ENCODE peak calls at places on chromosomes 12 and 14, in seven cellular contexts. W, L, N, I, K, F and C are unnamed samples.

GRCh38 chr14:99273724-99274345 is 1.8 kb upstream of the BCL11B start:
- DNase-seq in W (no peak), L (no peak), N (no peak), I (no peak), K (no peak), F (no peak), C (peak; percentile 45)

GRCh38 chr14:99389171-99389826 is 91.4 kb downstream of the SETD3 start:
- DNase-seq in W (peak; percentile 67), L (peak; percentile 24), N (peak; percentile 31), I (peak; percentile 41), K (peak; percentile 67), F (peak; percentile 38), C (peak; percentile 50)

GRCh38 chr12:132367401-132367851 is 38.0 kb upstream of the GALNT9 start:
- DNase-seq in W (no peak), L (no peak), N (no peak), I (no peak), K (no peak), F (no peak), C (no peak)

GRCh38 chr12:31482816-31483215 is 108.1 kb downstream of the DENND5B start:
- DNase-seq in W (no peak), L (peak; percentile 2), N (peak; percentile 33), I (no peak), K (no peak), F (peak; percentile 48), C (peak; percentile 27)

GRCh38 chr12:85367886-85368385 is 87.9 kb downstream of the ALX1 start:
- DNase-seq in W (no peak), L (no peak), N (no peak), I (no peak), K (no peak), F (no peak), C (no peak)

GRCh38 chr12:57767876-57768275 is 998 bp upstream of the CYP27B1 start:
- DNase-seq in W (no peak), L (no peak), N (no peak), I (no peak), K (no peak), F (no peak), C (no peak)

GRCh38 chr14:33393155-33393894 is 454.6 kb downstream of the NPAS3 start:
- DNase-seq in W (no peak), L (no peak), N (no peak), I (no peak), K (no peak), F (no peak), C (no peak)

GRCh38 chr14:21346532-21347135 is 37.2 kb downstream of the SUPT16H start:
- DNase-seq in W (no peak), L (peak; percentile 45), N (no peak), I (no peak), K (no peak), F (peak; percentile 5), C (no peak)

DNA sequence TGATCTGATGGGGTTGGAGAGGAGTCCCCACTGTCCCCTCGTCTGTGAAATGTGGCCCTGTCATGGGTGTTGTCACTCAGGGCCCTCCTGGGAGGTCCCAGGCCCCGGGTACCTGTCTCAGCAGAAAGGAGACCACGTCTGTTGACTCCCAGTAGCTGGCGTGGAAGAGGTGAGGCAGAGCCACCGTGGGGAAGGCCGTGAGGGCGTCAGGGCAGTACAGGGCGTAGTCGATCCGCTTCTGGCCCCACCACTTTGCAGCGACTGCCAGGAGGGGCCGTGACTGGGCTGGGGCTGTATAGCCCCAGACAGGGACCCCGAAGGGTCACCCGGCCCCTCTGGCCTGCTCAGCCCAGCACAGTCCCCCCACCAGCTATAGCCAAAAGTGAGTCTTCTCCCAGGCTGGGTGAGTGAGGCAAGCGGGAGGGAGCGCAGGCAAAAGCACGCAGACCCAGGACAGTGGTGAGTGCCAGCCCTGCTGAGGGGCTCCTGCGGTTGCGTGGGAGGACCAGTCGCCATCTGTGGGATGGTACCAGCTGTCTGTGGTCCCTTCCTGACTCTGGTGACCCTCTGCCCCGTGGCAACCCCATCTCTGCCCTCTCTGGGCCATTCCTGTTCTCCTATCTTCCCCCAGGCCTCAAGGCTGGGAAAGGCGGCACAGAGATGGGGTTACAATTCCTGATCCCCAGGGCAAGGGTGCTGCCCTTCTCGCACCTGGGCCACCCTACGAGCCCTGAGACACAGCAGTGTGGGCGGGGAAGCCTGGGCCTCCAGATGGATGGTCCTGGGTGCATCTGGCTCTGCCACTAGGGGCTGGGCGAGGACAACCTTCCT is 8.3 kb downstream of the ARL6IP4 start:
- DNase-seq in W (no peak), L (no peak), N (no peak), I (no peak), K (peak; percentile 30), F (no peak), C (no peak)
- TF ChIP-seq CTCF in W (no peak), L (no peak), N (no peak), I (no peak), K (no peak), F (no peak), C (no peak)

GRCh38 chr12:80946591-80946990 is 8.9 kb upstream of the LIN7A start:
- DNase-seq in W (no peak), L (peak; percentile 22), N (peak; percentile 5), I (no peak), K (no peak), F (peak; percentile 37), C (peak; percentile 4)
- TF ChIP-seq CTCF in W (peak; percentile 34), L (peak; percentile 57), N (no peak), I (no peak), K (no peak), F (peak; percentile 30), C (no peak)

DNA sequence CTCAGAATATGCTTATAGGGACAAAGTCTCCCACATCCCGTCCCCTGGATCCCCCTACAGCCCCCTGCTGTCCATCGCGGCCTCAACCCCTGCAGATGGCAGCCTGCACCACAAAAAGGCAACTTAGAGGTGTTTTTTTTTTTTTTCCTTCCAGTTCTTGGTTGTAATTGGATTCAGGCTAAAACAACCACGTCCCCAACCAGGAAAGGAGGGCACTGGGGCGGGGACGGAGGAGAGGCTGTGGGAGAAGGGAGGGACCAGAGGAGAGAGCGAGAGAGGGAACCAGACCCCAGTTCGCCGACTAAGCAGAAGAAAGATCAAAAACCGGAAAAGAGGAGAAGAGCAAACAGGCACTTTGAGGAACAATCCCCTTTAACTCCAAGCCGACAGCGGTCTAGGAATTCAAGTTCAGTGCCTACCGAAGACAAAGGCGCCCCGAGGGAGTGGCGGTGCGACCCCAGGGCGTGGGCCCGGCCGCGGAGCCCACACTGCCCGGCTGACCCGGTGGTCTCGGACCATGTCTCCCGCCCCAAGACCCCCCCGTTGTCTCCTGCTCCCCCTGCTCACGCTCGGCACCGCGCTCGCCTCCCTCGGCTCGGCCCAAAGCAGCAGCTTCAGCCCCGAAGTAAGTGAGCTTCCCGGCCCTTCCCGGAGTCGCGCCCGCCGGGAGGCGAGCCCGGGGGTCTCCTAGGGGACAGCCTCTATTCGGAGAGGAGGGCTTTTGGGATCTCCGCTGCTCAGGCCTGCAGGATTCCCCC is at the start of gene MMP14:
- DNase-seq in W (no peak), L (peak; percentile 91), N (peak; percentile 92), I (peak; percentile 28), K (no peak), F (peak; percentile 92), C (peak; percentile 74)
- TF ChIP-seq CTCF in W (peak; percentile 67), L (peak; percentile 65), N (peak; percentile 26), I (peak; percentile 42), K (no peak), F (peak; percentile 48), C (peak; percentile 36)

DNA sequence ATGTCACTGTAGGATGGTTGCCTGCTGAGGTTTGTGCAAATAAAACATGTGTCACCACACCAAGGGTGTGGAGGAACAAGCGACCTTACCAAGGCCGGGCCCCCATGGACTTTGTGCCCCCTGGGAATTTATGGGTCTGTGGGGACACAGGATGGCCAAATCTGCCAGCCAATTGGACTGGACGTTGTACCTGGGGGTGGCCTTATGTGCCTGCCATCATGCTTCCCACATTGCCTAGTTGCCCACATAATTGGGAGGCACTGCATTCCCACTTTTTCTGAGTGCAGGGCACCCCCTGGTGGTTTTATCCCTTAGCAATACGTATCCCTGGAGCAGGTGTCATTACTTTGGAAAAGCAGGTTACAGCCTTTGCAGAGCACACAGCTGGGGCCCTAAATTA is 92.6 kb upstream of the TMPO start:
- DNase-seq in W (peak; percentile 21), L (no peak), N (peak; percentile 33), I (no peak), K (no peak), F (no peak), C (peak; percentile 35)
- TF ChIP-seq CTCF in W (peak; percentile 37), L (peak; percentile 35), N (peak; percentile 47), I (peak; percentile 26), K (no peak), F (peak; percentile 35), C (peak; percentile 31)

GRCh38 chr14:38053684-38054083 is 154.0 kb upstream of the SSTR1 start:
- DNase-seq in W (peak; percentile 31), L (no peak), N (no peak), I (no peak), K (no peak), F (no peak), C (no peak)

DNA sequence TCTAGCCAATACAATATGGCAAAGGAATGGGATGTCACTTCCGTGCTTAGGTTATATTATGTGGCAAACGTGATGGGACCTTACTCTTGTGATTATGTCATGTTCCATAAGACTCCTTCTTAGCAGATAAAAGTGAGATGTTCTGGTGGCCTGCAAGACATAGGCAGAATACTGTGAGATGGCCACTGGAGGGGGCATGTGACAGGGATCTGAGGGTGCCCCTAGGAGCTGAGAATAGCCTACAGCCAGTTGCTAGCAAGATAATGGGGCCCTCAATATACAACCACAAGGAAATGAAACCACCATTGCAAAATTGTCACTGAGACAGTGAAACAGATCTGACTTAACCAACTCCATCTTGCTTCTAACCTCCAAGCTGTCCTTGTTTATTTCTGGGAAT is 151.4 kb upstream of the SSTR1 start:
- DNase-seq in W (no peak), L (no peak), N (no peak), I (no peak), K (no peak), F (no peak), C (no peak)
- TF ChIP-seq CTCF in W (no peak), L (no peak), N (no peak), I (no peak), K (no peak), F (no peak), C (no peak)